ENCODE peak calls at places on chromosome 6, in ten cellular contexts. One of them, this sample, is unnamed.

GRCh38 chr6:89145461-89145961 is 344 bp upstream of the PM20D2 start:
- DNase-seq in memory B cell: peak
- DNase-seq in hypothalamus: no peak
- DNase-seq in NCI-H1436: peak
- DNase-seq in GM13976: peak
- DNase-seq in hippocampal formation: no peak
- DNase-seq in non-pigmented ciliary epithelial cell: no peak
- DNase-seq in psoas muscle: no peak
- DNase-seq in T-cell: peak
- DNase-seq in SJCRH30: no peak
- DNase-seq in this sample: peak

GRCh38 chr6:166025149-166025898 is 142.3 kb downstream of the TBXT start:
- DNase-seq in memory B cell: no peak
- DNase-seq in hypothalamus: no peak
- DNase-seq in NCI-H1436: no peak
- DNase-seq in GM13976: no peak
- DNase-seq in hippocampal formation: no peak
- DNase-seq in non-pigmented ciliary epithelial cell: peak
- DNase-seq in psoas muscle: no peak
- DNase-seq in T-cell: no peak
- DNase-seq in SJCRH30: no peak
- DNase-seq in this sample: no peak

GRCh38 chr6:15887491-15888461 is 224.9 kb upstream of the DTNBP1 start:
- DNase-seq in memory B cell: no peak
- DNase-seq in hypothalamus: no peak
- DNase-seq in NCI-H1436: no peak
- DNase-seq in GM13976: no peak
- DNase-seq in hippocampal formation: no peak
- DNase-seq in non-pigmented ciliary epithelial cell: no peak
- DNase-seq in psoas muscle: no peak
- DNase-seq in T-cell: no peak
- DNase-seq in SJCRH30: no peak
- DNase-seq in this sample: peak

GRCh38 chr6:34447381-34447780 is 18.5 kb upstream of the PACSIN1 start:
- DNase-seq in memory B cell: no peak
- DNase-seq in hypothalamus: no peak
- DNase-seq in NCI-H1436: no peak
- DNase-seq in GM13976: no peak
- DNase-seq in hippocampal formation: no peak
- DNase-seq in non-pigmented ciliary epithelial cell: no peak
- DNase-seq in psoas muscle: no peak
- DNase-seq in T-cell: no peak
- DNase-seq in SJCRH30: no peak
- DNase-seq in this sample: no peak

GRCh38 chr6:88538130-88538706 is 372.1 kb upstream of the CNR1 start:
- DNase-seq in memory B cell: no peak
- DNase-seq in hypothalamus: no peak
- DNase-seq in NCI-H1436: no peak
- DNase-seq in GM13976: peak
- DNase-seq in hippocampal formation: no peak
- DNase-seq in non-pigmented ciliary epithelial cell: no peak
- DNase-seq in psoas muscle: no peak
- DNase-seq in T-cell: no peak
- DNase-seq in SJCRH30: peak
- DNase-seq in this sample: peak

GRCh38 chr6:157235600-157236039 is 87.7 kb downstream of the TMEM242 start:
- DNase-seq in memory B cell: no peak
- DNase-seq in hypothalamus: peak
- DNase-seq in NCI-H1436: no peak
- DNase-seq in GM13976: peak
- DNase-seq in hippocampal formation: peak
- DNase-seq in non-pigmented ciliary epithelial cell: no peak
- DNase-seq in psoas muscle: peak
- DNase-seq in T-cell: peak
- DNase-seq in SJCRH30: no peak
- DNase-seq in this sample: no peak

GRCh38 chr6:137512768-137513605 is 18.8 kb upstream of the OLIG3 start:
- DNase-seq in memory B cell: no peak
- DNase-seq in hypothalamus: no peak
- DNase-seq in NCI-H1436: no peak
- DNase-seq in GM13976: no peak
- DNase-seq in hippocampal formation: no peak
- DNase-seq in non-pigmented ciliary epithelial cell: no peak
- DNase-seq in psoas muscle: no peak
- DNase-seq in T-cell: no peak
- DNase-seq in SJCRH30: no peak
- DNase-seq in this sample: no peak

GRCh38 chr6:166488081-166488685 is 98.3 kb downstream of the RAMACL start:
- DNase-seq in memory B cell: peak
- DNase-seq in hypothalamus: no peak
- DNase-seq in NCI-H1436: no peak
- DNase-seq in GM13976: peak
- DNase-seq in hippocampal formation: peak
- DNase-seq in non-pigmented ciliary epithelial cell: peak
- DNase-seq in psoas muscle: peak
- DNase-seq in T-cell: peak
- DNase-seq in SJCRH30: no peak
- DNase-seq in this sample: peak

GRCh38 chr6:150142304-150142656 is 564 bp upstream of the PPP1R14C start:
- DNase-seq in memory B cell: no peak
- DNase-seq in hypothalamus: no peak
- DNase-seq in NCI-H1436: no peak
- DNase-seq in GM13976: no peak
- DNase-seq in hippocampal formation: no peak
- DNase-seq in non-pigmented ciliary epithelial cell: no peak
- DNase-seq in psoas muscle: no peak
- DNase-seq in T-cell: no peak
- DNase-seq in SJCRH30: no peak
- DNase-seq in this sample: no peak

GRCh38 chr6:21227486-21227885 is 366.1 kb upstream of the SOX4 start:
- DNase-seq in memory B cell: no peak
- DNase-seq in hypothalamus: no peak
- DNase-seq in NCI-H1436: no peak
- DNase-seq in GM13976: no peak
- DNase-seq in hippocampal formation: no peak
- DNase-seq in non-pigmented ciliary epithelial cell: peak
- DNase-seq in psoas muscle: no peak
- DNase-seq in T-cell: no peak
- DNase-seq in SJCRH30: no peak
- DNase-seq in this sample: no peak

GRCh38 chr6:46290916-46291633 is 120.3 kb upstream of the ENPP5 start:
- DNase-seq in memory B cell: no peak
- DNase-seq in hypothalamus: no peak
- DNase-seq in NCI-H1436: no peak
- DNase-seq in GM13976: no peak
- DNase-seq in hippocampal formation: no peak
- DNase-seq in non-pigmented ciliary epithelial cell: no peak
- DNase-seq in psoas muscle: no peak
- DNase-seq in T-cell: no peak
- DNase-seq in SJCRH30: no peak
- DNase-seq in this sample: peak

GRCh38 chr6:161379828-161380598 is 106.2 kb upstream of the AGPAT4 start:
- DNase-seq in memory B cell: no peak
- DNase-seq in hypothalamus: no peak
- DNase-seq in NCI-H1436: no peak
- DNase-seq in GM13976: no peak
- DNase-seq in hippocampal formation: no peak
- DNase-seq in non-pigmented ciliary epithelial cell: no peak
- DNase-seq in psoas muscle: no peak
- DNase-seq in T-cell: no peak
- DNase-seq in SJCRH30: no peak
- DNase-seq in this sample: no peak

GRCh38 chr6:551829-552350 is 105.0 kb downstream of the HUS1B start:
- DNase-seq in memory B cell: no peak
- DNase-seq in hypothalamus: no peak
- DNase-seq in NCI-H1436: no peak
- DNase-seq in GM13976: no peak
- DNase-seq in hippocampal formation: no peak
- DNase-seq in non-pigmented ciliary epithelial cell: no peak
- DNase-seq in psoas muscle: no peak
- DNase-seq in T-cell: no peak
- DNase-seq in SJCRH30: no peak
- DNase-seq in this sample: no peak

GRCh38 chr6:89492025-89492640 is 59.2 kb downstream of the ANKRD6 start:
- DNase-seq in memory B cell: no peak
- DNase-seq in hypothalamus: no peak
- DNase-seq in NCI-H1436: no peak
- DNase-seq in GM13976: no peak
- DNase-seq in hippocampal formation: no peak
- DNase-seq in non-pigmented ciliary epithelial cell: no peak
- DNase-seq in psoas muscle: no peak
- DNase-seq in T-cell: no peak
- DNase-seq in SJCRH30: no peak
- DNase-seq in this sample: no peak

GRCh38 chr6:110287462-110288341 is 70.4 kb downstream of the METTL24 start:
- DNase-seq in memory B cell: no peak
- DNase-seq in hypothalamus: no peak
- DNase-seq in NCI-H1436: no peak
- DNase-seq in GM13976: no peak
- DNase-seq in hippocampal formation: no peak
- DNase-seq in non-pigmented ciliary epithelial cell: no peak
- DNase-seq in psoas muscle: no peak
- DNase-seq in T-cell: no peak
- DNase-seq in SJCRH30: no peak
- DNase-seq in this sample: no peak

GRCh38 chr6:1094306-1094705 is 217.6 kb upstream of the FOXQ1 start:
- DNase-seq in memory B cell: no peak
- DNase-seq in hypothalamus: no peak
- DNase-seq in NCI-H1436: no peak
- DNase-seq in GM13976: no peak
- DNase-seq in hippocampal formation: no peak
- DNase-seq in non-pigmented ciliary epithelial cell: no peak
- DNase-seq in psoas muscle: no peak
- DNase-seq in T-cell: no peak
- DNase-seq in SJCRH30: no peak
- DNase-seq in this sample: no peak

GRCh38 chr6:147522597-147522996 is 14.1 kb downstream of the SAMD5 start:
- DNase-seq in memory B cell: no peak
- DNase-seq in hypothalamus: no peak
- DNase-seq in NCI-H1436: no peak
- DNase-seq in GM13976: no peak
- DNase-seq in hippocampal formation: no peak
- DNase-seq in non-pigmented ciliary epithelial cell: no peak
- DNase-seq in psoas muscle: no peak
- DNase-seq in T-cell: no peak
- DNase-seq in SJCRH30: no peak
- DNase-seq in this sample: peak

GRCh38 chr6:32073613-32074012 is 35.4 kb downstream of the CYP21A2 start:
- DNase-seq in memory B cell: no peak
- DNase-seq in hypothalamus: no peak
- DNase-seq in NCI-H1436: no peak
- DNase-seq in GM13976: no peak
- DNase-seq in hippocampal formation: no peak
- DNase-seq in non-pigmented ciliary epithelial cell: no peak
- DNase-seq in psoas muscle: no peak
- DNase-seq in T-cell: no peak
- DNase-seq in SJCRH30: no peak
- DNase-seq in this sample: no peak

GRCh38 chr6:27778625-27779417 is 133.4 kb downstream of the OR2B2 start:
- DNase-seq in memory B cell: no peak
- DNase-seq in hypothalamus: no peak
- DNase-seq in NCI-H1436: no peak
- DNase-seq in GM13976: no peak
- DNase-seq in hippocampal formation: no peak
- DNase-seq in non-pigmented ciliary epithelial cell: no peak
- DNase-seq in psoas muscle: no peak
- DNase-seq in T-cell: no peak
- DNase-seq in SJCRH30: no peak
- DNase-seq in this sample: no peak

GRCh38 chr6:118764766-118765165 is 113.4 kb upstream of the CEP85L start:
- DNase-seq in memory B cell: no peak
- DNase-seq in hypothalamus: no peak
- DNase-seq in NCI-H1436: no peak
- DNase-seq in GM13976: no peak
- DNase-seq in hippocampal formation: no peak
- DNase-seq in non-pigmented ciliary epithelial cell: no peak
- DNase-seq in psoas muscle: no peak
- DNase-seq in T-cell: no peak
- DNase-seq in SJCRH30: no peak
- DNase-seq in this sample: no peak

GRCh38 chr6:21022343-21023107 is 488.3 kb downstream of the CDKAL1 start:
- DNase-seq in memory B cell: peak
- DNase-seq in hypothalamus: no peak
- DNase-seq in NCI-H1436: peak
- DNase-seq in GM13976: peak
- DNase-seq in hippocampal formation: no peak
- DNase-seq in non-pigmented ciliary epithelial cell: peak
- DNase-seq in psoas muscle: no peak
- DNase-seq in T-cell: no peak
- DNase-seq in SJCRH30: no peak
- DNase-seq in this sample: peak

GRCh38 chr6:42385339-42385738 is 66.4 kb downstream of the TRERF1 start:
- DNase-seq in memory B cell: no peak
- DNase-seq in hypothalamus: no peak
- DNase-seq in NCI-H1436: no peak
- DNase-seq in GM13976: no peak
- DNase-seq in hippocampal formation: no peak
- DNase-seq in non-pigmented ciliary epithelial cell: no peak
- DNase-seq in psoas muscle: no peak
- DNase-seq in T-cell: no peak
- DNase-seq in SJCRH30: no peak
- DNase-seq in this sample: no peak

GRCh38 chr6:16704706-16705402 is 56.4 kb downstream of the ATXN1 start:
- DNase-seq in memory B cell: no peak
- DNase-seq in hypothalamus: no peak
- DNase-seq in NCI-H1436: no peak
- DNase-seq in GM13976: no peak
- DNase-seq in hippocampal formation: no peak
- DNase-seq in non-pigmented ciliary epithelial cell: no peak
- DNase-seq in psoas muscle: no peak
- DNase-seq in T-cell: no peak
- DNase-seq in SJCRH30: no peak
- DNase-seq in this sample: peak

GRCh38 chr6:125154184-125155135 is 887 bp downstream of the TPD52L1 start:
- DNase-seq in memory B cell: no peak
- DNase-seq in hypothalamus: peak
- DNase-seq in NCI-H1436: no peak
- DNase-seq in GM13976: peak
- DNase-seq in hippocampal formation: peak
- DNase-seq in non-pigmented ciliary epithelial cell: no peak
- DNase-seq in psoas muscle: peak
- DNase-seq in T-cell: no peak
- DNase-seq in SJCRH30: no peak
- DNase-seq in this sample: peak

GRCh38 chr6:99905209-99906106 is 88.6 kb downstream of the MCHR2 start:
- DNase-seq in memory B cell: no peak
- DNase-seq in hypothalamus: no peak
- DNase-seq in NCI-H1436: peak
- DNase-seq in GM13976: peak
- DNase-seq in hippocampal formation: no peak
- DNase-seq in non-pigmented ciliary epithelial cell: peak
- DNase-seq in psoas muscle: no peak
- DNase-seq in T-cell: no peak
- DNase-seq in SJCRH30: peak
- DNase-seq in this sample: peak

GRCh38 chr6:157096522-157096921 is 226.8 kb downstream of the TMEM242 start:
- DNase-seq in memory B cell: no peak
- DNase-seq in hypothalamus: peak
- DNase-seq in NCI-H1436: no peak
- DNase-seq in GM13976: no peak
- DNase-seq in hippocampal formation: no peak
- DNase-seq in non-pigmented ciliary epithelial cell: no peak
- DNase-seq in psoas muscle: no peak
- DNase-seq in T-cell: no peak
- DNase-seq in SJCRH30: no peak
- DNase-seq in this sample: no peak

GRCh38 chr6:117776441-117776840 is 101.2 kb downstream of the NUS1 start:
- DNase-seq in memory B cell: no peak
- DNase-seq in hypothalamus: no peak
- DNase-seq in NCI-H1436: no peak
- DNase-seq in GM13976: no peak
- DNase-seq in hippocampal formation: no peak
- DNase-seq in non-pigmented ciliary epithelial cell: no peak
- DNase-seq in psoas muscle: no peak
- DNase-seq in T-cell: no peak
- DNase-seq in SJCRH30: no peak
- DNase-seq in this sample: peak

GRCh38 chr6:88626460-88626859 is 337.0 kb downstream of the RNGTT start:
- DNase-seq in memory B cell: no peak
- DNase-seq in hypothalamus: no peak
- DNase-seq in NCI-H1436: peak
- DNase-seq in GM13976: no peak
- DNase-seq in hippocampal formation: no peak
- DNase-seq in non-pigmented ciliary epithelial cell: no peak
- DNase-seq in psoas muscle: no peak
- DNase-seq in T-cell: no peak
- DNase-seq in SJCRH30: no peak
- DNase-seq in this sample: no peak